ENCODE peak calls at places on chromosomes 3 and 15, in nine cellular contexts. O is heart right ventricle, A is myocyte, I is RWPE1, W is esophagus squamous epithelium, H is AG04449, R is anterior cingulate cortex, F is GM13977, B is RWPE2. J is an unnamed sample.

GRCh38 chr15:100484419-100484818 is 44.3 kb downstream of the CERS3 start:
- DNase-seq in O (no peak), A (no peak), I (no peak), W (no peak), H (no peak), R (no peak), F (no peak), B (no peak), J (no peak)

GRCh38 chr3:153313307-153313945 is 151.4 kb downstream of the RAP2B start:
- DNase-seq in O (no peak), A (peak; percentile 57), I (no peak), W (no peak), H (no peak), R (no peak), F (no peak), B (no peak), J (no peak)

GRCh38 chr3:18355819-18356218 is 69.3 kb downstream of the SATB1 start:
- DNase-seq in O (no peak), A (no peak), I (no peak), W (no peak), H (no peak), R (no peak), F (no peak), B (no peak), J (no peak)

GRCh38 chr3:195153121-195153520 is 117.8 kb downstream of the XXYLT1 start:
- DNase-seq in O (peak; percentile 42), A (no peak), I (no peak), W (no peak), H (no peak), R (no peak), F (no peak), B (no peak), J (no peak)

GRCh38 chr15:31457631-31458526 is 131.2 kb downstream of the KLF13 start:
- DNase-seq in O (no peak), A (no peak), I (peak; percentile 72), W (no peak), H (peak; percentile 75), R (no peak), F (no peak), B (peak; percentile 76), J (no peak)

GRCh38 chr3:172249039-172249438 is 199.2 kb downstream of the GHSR start:
- DNase-seq in O (no peak), A (peak; percentile 16), I (no peak), W (no peak), H (peak; percentile 26), R (no peak), F (no peak), B (no peak), J (no peak)

GRCh38 chr3:23877324-23877980 is 39.3 kb downstream of the NKIRAS1 start:
- DNase-seq in O (peak; percentile 32), A (peak; percentile 70), I (peak; percentile 27), W (no peak), H (peak; percentile 74), R (no peak), F (no peak), B (no peak), J (no peak)

GRCh38 chr3:126896067-126896441 is 86.9 kb upstream of the PLXNA1 start:
- DNase-seq in O (no peak), A (no peak), I (no peak), W (no peak), H (no peak), R (no peak), F (no peak), B (no peak), J (no peak)

GRCh38 chr3:185519021-185519420 is 20.2 kb upstream of the TMEM41A start:
- DNase-seq in O (no peak), A (no peak), I (no peak), W (no peak), H (no peak), R (no peak), F (no peak), B (no peak), J (no peak)

GRCh38 chr15:69388259-69388658 is 25.9 kb upstream of the KIF23 start:
- DNase-seq in O (no peak), A (no peak), I (peak; percentile 88), W (no peak), H (no peak), R (no peak), F (no peak), B (peak; percentile 82), J (no peak)

GRCh38 chr3:150749218-150749617 is 13.8 kb downstream of the SIAH2 start:
- DNase-seq in O (no peak), A (no peak), I (no peak), W (no peak), H (no peak), R (no peak), F (no peak), B (no peak), J (no peak)

GRCh38 chr3:186940965-186941364 is 10.6 kb downstream of the ST6GAL1 start:
- DNase-seq in O (peak; percentile 69), A (no peak), I (no peak), W (no peak), H (no peak), R (no peak), F (no peak), B (no peak), J (no peak)

GRCh38 chr3:149604125-149604851 is 53.5 kb downstream of the WWTR1 start:
- DNase-seq in O (no peak), A (peak; percentile 95), I (no peak), W (no peak), H (no peak), R (no peak), F (no peak), B (no peak), J (no peak)

GRCh38 chr3:53040361-53040820 is 5.5 kb downstream of the SFMBT1 start:
- DNase-seq in O (no peak), A (no peak), I (no peak), W (no peak), H (no peak), R (no peak), F (no peak), B (no peak), J (no peak)

GRCh38 chr3:10173926-10174435 is 9.3 kb downstream of the IRAK2 start:
- DNase-seq in O (peak; percentile 85), A (peak; percentile 79), I (no peak), W (no peak), H (peak; percentile 77), R (no peak), F (no peak), B (no peak), J (peak; percentile 61)

GRCh38 chr3:27278391-27279055 is 90.7 kb downstream of the NEK10 start:
- DNase-seq in O (no peak), A (no peak), I (no peak), W (no peak), H (no peak), R (no peak), F (no peak), B (no peak), J (no peak)

GRCh38 chr3:100384735-100385134 is 16.2 kb downstream of the TOMM70 start:
- DNase-seq in O (no peak), A (no peak), I (no peak), W (no peak), H (no peak), R (no peak), F (no peak), B (no peak), J (no peak)

GRCh38 chr3:158864492-158864891 is 62.6 kb downstream of the MFSD1 start:
- DNase-seq in O (no peak), A (no peak), I (no peak), W (no peak), H (no peak), R (no peak), F (no peak), B (no peak), J (no peak)

GRCh38 chr3:171788546-171789351 is 21.5 kb downstream of the PLD1 start:
- DNase-seq in O (no peak), A (peak; percentile 84), I (peak; percentile 56), W (no peak), H (peak; percentile 76), R (no peak), F (no peak), B (no peak), J (peak; percentile 62)

GRCh38 chr3:153138267-153139210 is 23.5 kb upstream of the RAP2B start:
- DNase-seq in O (peak; percentile 19), A (peak; percentile 70), I (peak; percentile 84), W (no peak), H (peak; percentile 79), R (no peak), F (peak; percentile 40), B (peak; percentile 91), J (no peak)

J was measured in putamen.